ENCODE peak calls at places on chromosome 15, in eight cellular contexts. One of them, this sample, is unnamed.

GRCh38 chr15:29889545-29890329 is 67.5 kb upstream of the TJP1 start:
- DNase-seq in heart right ventricle: no peak
- DNase-seq in heart left ventricle: no peak
- DNase-seq in thoracic aorta: no peak
- DNase-seq in pancreas: no peak
- DNase-seq in CD8-positive, alpha-beta T cell: no peak
- DNase-seq in transverse colon: no peak
- DNase-seq in tibial artery: no peak
- DNase-seq in this sample: no peak

GRCh38 chr15:28911295-28911979 is 25.7 kb downstream of the APBA2 start:
- DNase-seq in pancreas: no peak
- DNase-seq in heart right ventricle: no peak
- DNase-seq in heart left ventricle: no peak
- DNase-seq in CD8-positive, alpha-beta T cell: no peak
- DNase-seq in transverse colon: no peak
- DNase-seq in tibial artery: no peak
- DNase-seq in thoracic aorta: no peak
- DNase-seq in this sample: no peak

GRCh38 chr15:73804421-73804820 is 51.3 kb upstream of the INSYN1 start:
- DNase-seq in heart left ventricle: no peak
- DNase-seq in pancreas: no peak
- DNase-seq in thoracic aorta: no peak
- DNase-seq in tibial artery: no peak
- DNase-seq in transverse colon: no peak
- DNase-seq in CD8-positive, alpha-beta T cell: no peak
- DNase-seq in heart right ventricle: no peak
- DNase-seq in this sample: no peak

GRCh38 chr15:51966192-51966591 is 5.4 kb downstream of the LEO1 start:
- DNase-seq in CD8-positive, alpha-beta T cell: no peak
- DNase-seq in pancreas: no peak
- DNase-seq in heart right ventricle: no peak
- DNase-seq in thoracic aorta: no peak
- DNase-seq in heart left ventricle: no peak
- DNase-seq in tibial artery: no peak
- DNase-seq in transverse colon: no peak
- DNase-seq in this sample: no peak

GRCh38 chr15:23565395-23566069 is at the start of gene MKRN3:
- DNase-seq in heart left ventricle: no peak
- DNase-seq in transverse colon: peak; percentile 18
- DNase-seq in thoracic aorta: no peak
- DNase-seq in tibial artery: no peak
- DNase-seq in CD8-positive, alpha-beta T cell: peak; percentile 25
- DNase-seq in pancreas: peak; percentile 20
- DNase-seq in heart right ventricle: peak; percentile 14
- DNase-seq in this sample: peak; percentile 2

GRCh38 chr15:35058534-35059054 is 26.5 kb downstream of the NANOGP8 start:
- DNase-seq in pancreas: no peak
- DNase-seq in heart right ventricle: no peak
- DNase-seq in thoracic aorta: no peak
- DNase-seq in transverse colon: no peak
- DNase-seq in heart left ventricle: no peak
- DNase-seq in CD8-positive, alpha-beta T cell: no peak
- DNase-seq in tibial artery: no peak
- DNase-seq in this sample: no peak

GRCh38 chr15:73072894-73073293 is 20.6 kb downstream of the NEO1 start:
- DNase-seq in transverse colon: no peak
- DNase-seq in pancreas: no peak
- DNase-seq in heart left ventricle: no peak
- DNase-seq in CD8-positive, alpha-beta T cell: no peak
- DNase-seq in tibial artery: no peak
- DNase-seq in heart right ventricle: no peak
- DNase-seq in thoracic aorta: no peak
- DNase-seq in this sample: no peak

GRCh38 chr15:83445653-83446052 is 1.5 kb upstream of the SH3GL3 start:
- DNase-seq in heart left ventricle: no peak
- DNase-seq in pancreas: no peak
- DNase-seq in transverse colon: no peak
- DNase-seq in tibial artery: no peak
- DNase-seq in CD8-positive, alpha-beta T cell: no peak
- DNase-seq in heart right ventricle: no peak
- DNase-seq in thoracic aorta: no peak
- DNase-seq in this sample: no peak

GRCh38 chr15:47987908-47988532 is 132.8 kb upstream of the SLC24A5 start:
- DNase-seq in pancreas: no peak
- DNase-seq in transverse colon: no peak
- DNase-seq in tibial artery: no peak
- DNase-seq in thoracic aorta: no peak
- DNase-seq in heart left ventricle: no peak
- DNase-seq in heart right ventricle: no peak
- DNase-seq in CD8-positive, alpha-beta T cell: no peak
- DNase-seq in this sample: peak; percentile 25

GRCh38 chr15:35308802-35309201 is 223.7 kb upstream of the NANOGP8 start:
- DNase-seq in pancreas: no peak
- DNase-seq in tibial artery: peak; percentile 23
- DNase-seq in thoracic aorta: no peak
- DNase-seq in CD8-positive, alpha-beta T cell: no peak
- DNase-seq in transverse colon: peak; percentile 38
- DNase-seq in heart left ventricle: no peak
- DNase-seq in heart right ventricle: no peak
- DNase-seq in this sample: no peak

GRCh38 chr15:26985050-26985449 is 14.1 kb downstream of the GABRG3 start:
- DNase-seq in transverse colon: no peak
- DNase-seq in pancreas: no peak
- DNase-seq in tibial artery: no peak
- DNase-seq in CD8-positive, alpha-beta T cell: no peak
- DNase-seq in heart right ventricle: no peak
- DNase-seq in heart left ventricle: no peak
- DNase-seq in thoracic aorta: no peak
- DNase-seq in this sample: no peak

GRCh38 chr15:83657549-83657948 is 3.6 kb downstream of the ADAMTSL3 start:
- DNase-seq in transverse colon: no peak
- DNase-seq in thoracic aorta: no peak
- DNase-seq in heart left ventricle: no peak
- DNase-seq in heart right ventricle: no peak
- DNase-seq in pancreas: no peak
- DNase-seq in tibial artery: no peak
- DNase-seq in CD8-positive, alpha-beta T cell: no peak
- DNase-seq in this sample: no peak

GRCh38 chr15:51718199-51718598 is 19.3 kb downstream of the LYSMD2 start:
- DNase-seq in transverse colon: no peak
- DNase-seq in thoracic aorta: no peak
- DNase-seq in tibial artery: no peak
- DNase-seq in CD8-positive, alpha-beta T cell: no peak
- DNase-seq in heart right ventricle: no peak
- DNase-seq in pancreas: no peak
- DNase-seq in heart left ventricle: no peak
- DNase-seq in this sample: no peak

GRCh38 chr15:35444557-35445204 is 101.3 kb downstream of the DPH6 start:
- DNase-seq in CD8-positive, alpha-beta T cell: no peak
- DNase-seq in heart right ventricle: no peak
- DNase-seq in transverse colon: no peak
- DNase-seq in heart left ventricle: no peak
- DNase-seq in tibial artery: no peak
- DNase-seq in pancreas: no peak
- DNase-seq in thoracic aorta: no peak
- DNase-seq in this sample: no peak

GRCh38 chr15:51024735-51025453 is 69.8 kb downstream of the TNFAIP8L3 start:
- DNase-seq in heart right ventricle: no peak
- DNase-seq in transverse colon: no peak
- DNase-seq in tibial artery: no peak
- DNase-seq in thoracic aorta: no peak
- DNase-seq in CD8-positive, alpha-beta T cell: no peak
- DNase-seq in pancreas: no peak
- DNase-seq in heart left ventricle: no peak
- DNase-seq in this sample: no peak

GRCh38 chr15:44087578-44088190 is 107.4 kb downstream of the FRMD5 start:
- DNase-seq in transverse colon: no peak
- DNase-seq in CD8-positive, alpha-beta T cell: no peak
- DNase-seq in pancreas: no peak
- DNase-seq in thoracic aorta: no peak
- DNase-seq in heart left ventricle: no peak
- DNase-seq in heart right ventricle: no peak
- DNase-seq in tibial artery: no peak
- DNase-seq in this sample: no peak

GRCh38 chr15:40111888-40112287 is 3.2 kb upstream of the BMF start:
- DNase-seq in CD8-positive, alpha-beta T cell: no peak
- DNase-seq in pancreas: no peak
- DNase-seq in heart left ventricle: no peak
- DNase-seq in heart right ventricle: no peak
- DNase-seq in tibial artery: no peak
- DNase-seq in thoracic aorta: no peak
- DNase-seq in transverse colon: no peak
- DNase-seq in this sample: no peak

GRCh38 chr15:35304389-35304788 is 219.3 kb upstream of the NANOGP8 start:
- DNase-seq in heart right ventricle: no peak
- DNase-seq in pancreas: no peak
- DNase-seq in heart left ventricle: no peak
- DNase-seq in thoracic aorta: no peak
- DNase-seq in tibial artery: no peak
- DNase-seq in CD8-positive, alpha-beta T cell: no peak
- DNase-seq in transverse colon: no peak
- DNase-seq in this sample: no peak

GRCh38 chr15:53110999-53111398 is 320.9 kb upstream of the ONECUT1 start:
- DNase-seq in heart right ventricle: no peak
- DNase-seq in CD8-positive, alpha-beta T cell: no peak
- DNase-seq in thoracic aorta: no peak
- DNase-seq in transverse colon: no peak
- DNase-seq in pancreas: no peak
- DNase-seq in heart left ventricle: no peak
- DNase-seq in tibial artery: no peak
- DNase-seq in this sample: no peak

GRCh38 chr15:56168394-56168793 is 75.3 kb downstream of the RFX7 start:
- DNase-seq in transverse colon: no peak
- DNase-seq in thoracic aorta: no peak
- DNase-seq in pancreas: no peak
- DNase-seq in heart right ventricle: no peak
- DNase-seq in tibial artery: no peak
- DNase-seq in heart left ventricle: no peak
- DNase-seq in CD8-positive, alpha-beta T cell: no peak
- DNase-seq in this sample: no peak

GRCh38 chr15:40499931-40500330 is 29.1 kb downstream of the CHST14 start:
- DNase-seq in heart right ventricle: no peak
- DNase-seq in pancreas: no peak
- DNase-seq in thoracic aorta: no peak
- DNase-seq in tibial artery: no peak
- DNase-seq in CD8-positive, alpha-beta T cell: no peak
- DNase-seq in transverse colon: no peak
- DNase-seq in heart left ventricle: no peak
- DNase-seq in this sample: no peak

GRCh38 chr15:69393831-69394491 is 20.2 kb upstream of the KIF23 start:
- DNase-seq in thoracic aorta: no peak
- DNase-seq in tibial artery: no peak
- DNase-seq in transverse colon: no peak
- DNase-seq in heart right ventricle: no peak
- DNase-seq in heart left ventricle: no peak
- DNase-seq in CD8-positive, alpha-beta T cell: no peak
- DNase-seq in pancreas: no peak
- DNase-seq in this sample: peak; percentile 39

GRCh38 chr15:73305331-73306211 is 63.2 kb downstream of the HCN4 start:
- DNase-seq in transverse colon: peak; percentile 22
- DNase-seq in tibial artery: no peak
- DNase-seq in heart right ventricle: no peak
- DNase-seq in pancreas: no peak
- DNase-seq in heart left ventricle: peak; percentile 50
- DNase-seq in thoracic aorta: no peak
- DNase-seq in CD8-positive, alpha-beta T cell: no peak
- DNase-seq in this sample: peak; percentile 29

GRCh38 chr15:70488941-70489848 is 274.2 kb downstream of the UACA start:
- DNase-seq in pancreas: no peak
- DNase-seq in heart left ventricle: no peak
- DNase-seq in tibial artery: no peak
- DNase-seq in thoracic aorta: no peak
- DNase-seq in transverse colon: no peak
- DNase-seq in CD8-positive, alpha-beta T cell: no peak
- DNase-seq in heart right ventricle: no peak
- DNase-seq in this sample: no peak

GRCh38 chr15:70490148-70490837 is 273.1 kb downstream of the UACA start:
- DNase-seq in tibial artery: no peak
- DNase-seq in transverse colon: no peak
- DNase-seq in heart right ventricle: no peak
- DNase-seq in thoracic aorta: no peak
- DNase-seq in pancreas: no peak
- DNase-seq in heart left ventricle: no peak
- DNase-seq in CD8-positive, alpha-beta T cell: no peak
- DNase-seq in this sample: no peak

GRCh38 chr15:70491641-70492040 is 271.7 kb downstream of the UACA start:
- DNase-seq in transverse colon: no peak
- DNase-seq in heart right ventricle: no peak
- DNase-seq in heart left ventricle: no peak
- DNase-seq in tibial artery: no peak
- DNase-seq in CD8-positive, alpha-beta T cell: no peak
- DNase-seq in thoracic aorta: no peak
- DNase-seq in pancreas: no peak
- DNase-seq in this sample: no peak

GRCh38 chr15:70491183-70491621 is 272.2 kb downstream of the UACA start:
- DNase-seq in transverse colon: no peak
- DNase-seq in heart left ventricle: no peak
- DNase-seq in thoracic aorta: no peak
- DNase-seq in CD8-positive, alpha-beta T cell: no peak
- DNase-seq in pancreas: no peak
- DNase-seq in heart right ventricle: no peak
- DNase-seq in tibial artery: no peak
- DNase-seq in this sample: no peak

GRCh38 chr15:70490838-70491155 is 272.6 kb downstream of the UACA start:
- DNase-seq in CD8-positive, alpha-beta T cell: no peak
- DNase-seq in heart right ventricle: no peak
- DNase-seq in heart left ventricle: no peak
- DNase-seq in transverse colon: no peak
- DNase-seq in tibial artery: no peak
- DNase-seq in thoracic aorta: no peak
- DNase-seq in pancreas: no peak
- DNase-seq in this sample: no peak
- H3K4me1 ChIP-seq in CD8-positive, alpha-beta T cell: peaks cover 69% of the 10 kb centered on the region
- H3K4me1 ChIP-seq in heart right ventricle: no peaks in the 10 kb centered on the region
- H3K4me1 ChIP-seq in heart left ventricle: peaks cover 15% of the 10 kb centered on the region
- H3K4me1 ChIP-seq in transverse colon: peaks cover 4% of the 10 kb centered on the region
- H3K4me1 ChIP-seq in tibial artery: peaks cover 18% of the 10 kb centered on the region
- H3K4me1 ChIP-seq in thoracic aorta: no peaks in the 10 kb centered on the region
- H3K4me1 ChIP-seq in pancreas: no peaks in the 10 kb centered on the region
- H3K4me1 ChIP-seq in this sample: peaks cover 61% of the 10 kb centered on the region

GRCh38 chr15:65008989-65009388 is 19.3 kb upstream of the SPG21 start:
- DNase-seq in CD8-positive, alpha-beta T cell: no peak
- DNase-seq in transverse colon: no peak
- DNase-seq in heart right ventricle: no peak
- DNase-seq in pancreas: no peak
- DNase-seq in tibial artery: no peak
- DNase-seq in heart left ventricle: no peak
- DNase-seq in thoracic aorta: no peak
- DNase-seq in this sample: no peak
- H3K9me3 ChIP-seq in CD8-positive, alpha-beta T cell: no peaks in the 10 kb centered on the region
- H3K9me3 ChIP-seq in transverse colon: no peaks in the 10 kb centered on the region
- H3K9me3 ChIP-seq in heart right ventricle: no peaks in the 10 kb centered on the region
- H3K9me3 ChIP-seq in pancreas: no peaks in the 10 kb centered on the region
- H3K9me3 ChIP-seq in tibial artery: peaks cover 6% of the 10 kb centered on the region
- H3K9me3 ChIP-seq in heart left ventricle: peaks cover 7% of the 10 kb centered on the region
- H3K9me3 ChIP-seq in thoracic aorta: no peaks in the 10 kb centered on the region
- H3K9me3 ChIP-seq in this sample: no peaks in the 10 kb centered on the region

GRCh38 chr15:59443341-59444081 is 5.5 kb downstream of the FAM81A start:
- DNase-seq in transverse colon: no peak
- DNase-seq in heart right ventricle: no peak
- DNase-seq in thoracic aorta: no peak
- DNase-seq in tibial artery: no peak
- DNase-seq in heart left ventricle: no peak
- DNase-seq in pancreas: no peak
- DNase-seq in CD8-positive, alpha-beta T cell: no peak
- DNase-seq in this sample: no peak
- H3K4me1 ChIP-seq in transverse colon: peaks cover 2% of the 10 kb centered on the region
- H3K4me1 ChIP-seq in heart right ventricle: peaks cover 3% of the 10 kb centered on the region
- H3K4me1 ChIP-seq in thoracic aorta: peaks cover 1% of the 10 kb centered on the region
- H3K4me1 ChIP-seq in tibial artery: peaks cover 10% of the 10 kb centered on the region
- H3K4me1 ChIP-seq in heart left ventricle: peaks cover 3% of the 10 kb centered on the region
- H3K4me1 ChIP-seq in pancreas: no peaks in the 10 kb centered on the region
- H3K4me1 ChIP-seq in CD8-positive, alpha-beta T cell: peaks cover 3% of the 10 kb centered on the region
- H3K4me1 ChIP-seq in this sample: peaks cover 2% of the 10 kb centered on the region

GRCh38 chr15:95646892-95647291 is 683.6 kb upstream of the NR2F2 start:
- DNase-seq in transverse colon: no peak
- DNase-seq in thoracic aorta: no peak
- DNase-seq in heart left ventricle: no peak
- DNase-seq in CD8-positive, alpha-beta T cell: no peak
- DNase-seq in tibial artery: no peak
- DNase-seq in pancreas: no peak
- DNase-seq in heart right ventricle: no peak
- DNase-seq in this sample: no peak
- H3K9me3 ChIP-seq in transverse colon: no peaks in the 10 kb centered on the region
- H3K9me3 ChIP-seq in thoracic aorta: no peaks in the 10 kb centered on the region
- H3K9me3 ChIP-seq in heart left ventricle: no peaks in the 10 kb centered on the region
- H3K9me3 ChIP-seq in CD8-positive, alpha-beta T cell: no peaks in the 10 kb centered on the region
- H3K9me3 ChIP-seq in tibial artery: no peaks in the 10 kb centered on the region
- H3K9me3 ChIP-seq in pancreas: no peaks in the 10 kb centered on the region
- H3K9me3 ChIP-seq in heart right ventricle: no peaks in the 10 kb centered on the region
- H3K9me3 ChIP-seq in this sample: no peaks in the 10 kb centered on the region